ENCODE peak calls at places on chromosomes 13 and 19, in eight cellular contexts. X is Jurkat, Clone E6-1; G is naive thymus-derived CD4-positive, alpha-beta T cell; L is C1 segment of cervical spinal cord; A is Calu3; R is dorsolateral prefrontal cortex; C is NCI-H1694; Y is T-helper 1 cell. P is an unnamed sample.

GRCh38 chr19:40210919-40211318 is 7.3 kb downstream of the TTC9B start:
- DNase-seq in X (no peak), G (no peak), L (no peak), A (no peak), R (no peak), C (no peak), Y (no peak), P (no peak)

GRCh38 chr13:41610426-41610825 is 153.1 kb downstream of the RGCC start:
- DNase-seq in X (no peak), G (no peak), L (no peak), A (peak; percentile 49), R (no peak), C (no peak), Y (no peak), P (no peak)

GRCh38 chr13:90311929-90312328 is 1035.6 kb upstream of the MIR17HG start:
- DNase-seq in X (no peak), G (no peak), L (no peak), A (no peak), R (no peak), C (no peak), Y (no peak), P (no peak)

GRCh38 chr13:114304346-114305034 is 9.8 kb upstream of the CHAMP1 start:
- DNase-seq in X (no peak), G (no peak), L (no peak), A (no peak), R (no peak), C (no peak), Y (no peak), P (no peak)

GRCh38 chr13:44223785-44224432 is 149.7 kb upstream of the SERP2 start:
- DNase-seq in X (no peak), G (no peak), L (no peak), A (no peak), R (no peak), C (no peak), Y (no peak), P (no peak)

GRCh38 chr19:44623080-44623479 is 9.7 kb downstream of the IGSF23 start:
- DNase-seq in X (no peak), G (no peak), L (no peak), A (no peak), R (no peak), C (no peak), Y (no peak), P (no peak)

GRCh38 chr19:4639531-4640246 is 373 bp downstream of the TNFAIP8L1 start:
- DNase-seq in X (no peak), G (no peak), L (no peak), A (no peak), R (no peak), C (no peak), Y (no peak), P (no peak)

GRCh38 chr19:3476830-3477229 is 3.5 kb downstream of the SMIM24 start:
- DNase-seq in X (no peak), G (no peak), L (no peak), A (no peak), R (no peak), C (no peak), Y (no peak), P (no peak)

GRCh38 chr13:98026457-98026857 is 73.0 kb downstream of the IPO5 start:
- DNase-seq in X (no peak), G (no peak), L (no peak), A (no peak), R (no peak), C (no peak), Y (no peak), P (peak; percentile 10)

GRCh38 chr13:40656358-40656757 is 10.1 kb downstream of the FOXO1 start:
- DNase-seq in X (no peak), G (no peak), L (no peak), A (no peak), R (no peak), C (no peak), Y (no peak), P (no peak)

GRCh38 chr13:79392882-79393563 is 13.0 kb downstream of the RBM26 start:
- DNase-seq in X (peak; percentile 61), G (peak; percentile 46), L (no peak), A (no peak), R (no peak), C (no peak), Y (no peak), P (no peak)

GRCh38 chr13:34591801-34592454 is 350.1 kb upstream of the NBEA start:
- DNase-seq in X (no peak), G (no peak), L (no peak), A (no peak), R (no peak), C (no peak), Y (no peak), P (no peak)

GRCh38 chr13:51065372-51066090 is 45.5 kb downstream of the C13orf42 start:
- DNase-seq in X (no peak), G (no peak), L (no peak), A (no peak), R (no peak), C (no peak), Y (no peak), P (no peak)

GRCh38 chr19:46926201-46927071 is 65.6 kb downstream of the ARHGAP35 start:
- DNase-seq in X (no peak), G (no peak), L (peak; percentile 11), A (no peak), R (peak; percentile 61), C (no peak), Y (no peak), P (no peak)

P was measured in A549.